ENCODE peak calls at places on chromosomes 2 and 18, in six cellular contexts. One of them, this sample, is unnamed.

GRCh38 chr2:48733067-48733503 is 22.4 kb downstream of the LHCGR start:
- DNase-seq in CD8-positive, alpha-beta T cell: no peak
- DNase-seq in sigmoid colon: no peak
- DNase-seq in GM12878: no peak
- DNase-seq in CD4-positive, alpha-beta memory T cell: no peak
- DNase-seq in astrocyte: no peak
- DNase-seq in this sample: no peak

GRCh38 chr2:225124311-225124832 is 82.1 kb upstream of the DOCK10 start:
- DNase-seq in CD8-positive, alpha-beta T cell: no peak
- DNase-seq in sigmoid colon: no peak
- DNase-seq in GM12878: no peak
- DNase-seq in CD4-positive, alpha-beta memory T cell: no peak
- DNase-seq in astrocyte: no peak
- DNase-seq in this sample: no peak

GRCh38 chr18:5986257-5986909 is 91.1 kb upstream of the TMEM200C start:
- DNase-seq in CD8-positive, alpha-beta T cell: no peak
- DNase-seq in sigmoid colon: no peak
- DNase-seq in GM12878: no peak
- DNase-seq in CD4-positive, alpha-beta memory T cell: no peak
- DNase-seq in astrocyte: no peak
- DNase-seq in this sample: no peak

GRCh38 chr2:126145752-126146151 is 510.2 kb upstream of the GYPC start:
- DNase-seq in CD8-positive, alpha-beta T cell: no peak
- DNase-seq in sigmoid colon: no peak
- DNase-seq in GM12878: no peak
- DNase-seq in CD4-positive, alpha-beta memory T cell: no peak
- DNase-seq in astrocyte: no peak
- DNase-seq in this sample: no peak

GRCh38 chr18:70288851-70289328 is at the start of gene SOCS6:
- DNase-seq in CD8-positive, alpha-beta T cell: no peak
- DNase-seq in sigmoid colon: peak; percentile 74
- DNase-seq in GM12878: no peak
- DNase-seq in CD4-positive, alpha-beta memory T cell: no peak
- DNase-seq in astrocyte: peak; percentile 53
- DNase-seq in this sample: peak; percentile 16

GRCh38 chr2:232363784-232364615 is 14.6 kb upstream of the ALPP start:
- DNase-seq in CD8-positive, alpha-beta T cell: no peak
- DNase-seq in sigmoid colon: peak; percentile 46
- DNase-seq in GM12878: peak; percentile 24
- DNase-seq in CD4-positive, alpha-beta memory T cell: no peak
- DNase-seq in astrocyte: no peak
- DNase-seq in this sample: no peak

GRCh38 chr18:11696451-11696850 is 7.4 kb downstream of the GNAL start:
- DNase-seq in CD8-positive, alpha-beta T cell: no peak
- DNase-seq in sigmoid colon: no peak
- DNase-seq in GM12878: no peak
- DNase-seq in CD4-positive, alpha-beta memory T cell: no peak
- DNase-seq in astrocyte: no peak
- DNase-seq in this sample: no peak

GRCh38 chr2:21837561-21837960 is 713.8 kb downstream of the TDRD15 start:
- DNase-seq in CD8-positive, alpha-beta T cell: no peak
- DNase-seq in sigmoid colon: no peak
- DNase-seq in GM12878: no peak
- DNase-seq in CD4-positive, alpha-beta memory T cell: no peak
- DNase-seq in astrocyte: no peak
- DNase-seq in this sample: no peak

GRCh38 chr2:173511357-173511756 is 156.7 kb downstream of the CDCA7 start:
- DNase-seq in CD8-positive, alpha-beta T cell: no peak
- DNase-seq in sigmoid colon: no peak
- DNase-seq in GM12878: no peak
- DNase-seq in CD4-positive, alpha-beta memory T cell: no peak
- DNase-seq in astrocyte: no peak
- DNase-seq in this sample: no peak

GRCh38 chr2:152453129-152453642 is 118.2 kb downstream of the FMNL2 start:
- DNase-seq in CD8-positive, alpha-beta T cell: no peak
- DNase-seq in sigmoid colon: no peak
- DNase-seq in GM12878: no peak
- DNase-seq in CD4-positive, alpha-beta memory T cell: no peak
- DNase-seq in astrocyte: no peak
- DNase-seq in this sample: no peak

GRCh38 chr2:38887902-38888554 is 1.6 kb upstream of the ARHGEF33 start:
- DNase-seq in CD8-positive, alpha-beta T cell: no peak
- DNase-seq in sigmoid colon: no peak
- DNase-seq in GM12878: no peak
- DNase-seq in CD4-positive, alpha-beta memory T cell: no peak
- DNase-seq in astrocyte: no peak
- DNase-seq in this sample: no peak

GRCh38 chr18:48529796-48530195 is 9.0 kb upstream of the CTIF start:
- DNase-seq in CD8-positive, alpha-beta T cell: no peak
- DNase-seq in sigmoid colon: no peak
- DNase-seq in GM12878: no peak
- DNase-seq in CD4-positive, alpha-beta memory T cell: no peak
- DNase-seq in astrocyte: peak; percentile 80
- DNase-seq in this sample: no peak

GRCh38 chr2:12479042-12479601 is 237.6 kb upstream of the TRIB2 start:
- DNase-seq in CD8-positive, alpha-beta T cell: no peak
- DNase-seq in sigmoid colon: no peak
- DNase-seq in GM12878: no peak
- DNase-seq in CD4-positive, alpha-beta memory T cell: no peak
- DNase-seq in astrocyte: peak; percentile 42
- DNase-seq in this sample: no peak

GRCh38 chr2:39107156-39107555 is 13.7 kb downstream of the SOS1 start:
- DNase-seq in CD8-positive, alpha-beta T cell: no peak
- DNase-seq in sigmoid colon: no peak
- DNase-seq in GM12878: no peak
- DNase-seq in CD4-positive, alpha-beta memory T cell: no peak
- DNase-seq in astrocyte: no peak
- DNase-seq in this sample: no peak

GRCh38 chr2:136765256-136765735 is at the start of gene THSD7B:
- DNase-seq in CD8-positive, alpha-beta T cell: no peak
- DNase-seq in sigmoid colon: no peak
- DNase-seq in GM12878: no peak
- DNase-seq in CD4-positive, alpha-beta memory T cell: no peak
- DNase-seq in astrocyte: no peak
- DNase-seq in this sample: no peak

GRCh38 chr2:227471924-227472264 is at the start of gene AGFG1:
- DNase-seq in CD8-positive, alpha-beta T cell: peak; percentile 82
- DNase-seq in sigmoid colon: peak; percentile 89
- DNase-seq in GM12878: no peak
- DNase-seq in CD4-positive, alpha-beta memory T cell: peak; percentile 79
- DNase-seq in astrocyte: no peak
- DNase-seq in this sample: peak; percentile 77

GRCh38 chr2:128776461-128776971 is 457.8 kb upstream of the HS6ST1 start:
- DNase-seq in CD8-positive, alpha-beta T cell: no peak
- DNase-seq in sigmoid colon: peak; percentile 40
- DNase-seq in GM12878: no peak
- DNase-seq in CD4-positive, alpha-beta memory T cell: no peak
- DNase-seq in astrocyte: no peak
- DNase-seq in this sample: no peak

GRCh38 chr2:128774320-128775063 is 455.8 kb upstream of the HS6ST1 start:
- DNase-seq in CD8-positive, alpha-beta T cell: no peak
- DNase-seq in sigmoid colon: peak; percentile 35
- DNase-seq in GM12878: no peak
- DNase-seq in CD4-positive, alpha-beta memory T cell: no peak
- DNase-seq in astrocyte: no peak
- DNase-seq in this sample: no peak

GRCh38 chr2:128773641-128774319 is 455.1 kb upstream of the HS6ST1 start:
- DNase-seq in CD8-positive, alpha-beta T cell: no peak
- DNase-seq in sigmoid colon: peak; percentile 42
- DNase-seq in GM12878: no peak
- DNase-seq in CD4-positive, alpha-beta memory T cell: no peak
- DNase-seq in astrocyte: no peak
- DNase-seq in this sample: no peak

GRCh38 chr2:128775401-128776285 is 457.0 kb upstream of the HS6ST1 start:
- DNase-seq in CD8-positive, alpha-beta T cell: no peak
- DNase-seq in sigmoid colon: peak; percentile 40
- DNase-seq in GM12878: no peak
- DNase-seq in CD4-positive, alpha-beta memory T cell: no peak
- DNase-seq in astrocyte: no peak
- DNase-seq in this sample: no peak

DNA sequence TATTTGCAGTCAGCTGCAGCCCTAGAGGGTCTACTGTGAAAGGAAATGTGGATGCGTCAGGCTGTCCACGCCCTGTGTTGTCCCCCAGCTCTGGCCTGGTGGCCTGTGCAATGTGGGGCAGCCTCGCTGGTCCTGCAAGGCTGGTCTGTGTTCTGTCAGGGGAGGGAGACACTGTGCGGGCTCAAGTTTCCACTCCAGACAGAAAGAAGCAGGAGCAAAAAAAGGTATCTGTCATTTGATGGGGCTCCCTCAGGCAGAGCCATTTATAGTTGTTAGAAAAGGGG is 456.3 kb upstream of the HS6ST1 start:
- DNase-seq in CD8-positive, alpha-beta T cell: no peak
- DNase-seq in sigmoid colon: peak; percentile 22
- DNase-seq in GM12878: no peak
- DNase-seq in CD4-positive, alpha-beta memory T cell: no peak
- DNase-seq in astrocyte: no peak
- DNase-seq in this sample: no peak
- H3K4me1 ChIP-seq in CD8-positive, alpha-beta T cell: no peaks in the 10 kb centered on the region
- H3K4me1 ChIP-seq in sigmoid colon: no peaks in the 10 kb centered on the region
- H3K4me1 ChIP-seq in GM12878: no peaks in the 10 kb centered on the region
- H3K4me1 ChIP-seq in CD4-positive, alpha-beta memory T cell: no peaks in the 10 kb centered on the region
- H3K4me1 ChIP-seq in astrocyte: no peaks in the 10 kb centered on the region
- H3K4me1 ChIP-seq in this sample: no peaks in the 10 kb centered on the region

GRCh38 chr2:30915485-30915884 is 108.2 kb upstream of the CAPN13 start:
- DNase-seq in CD8-positive, alpha-beta T cell: no peak
- DNase-seq in sigmoid colon: no peak
- DNase-seq in GM12878: no peak
- DNase-seq in CD4-positive, alpha-beta memory T cell: no peak
- DNase-seq in astrocyte: no peak
- DNase-seq in this sample: no peak
- H3K4me3 ChIP-seq in CD8-positive, alpha-beta T cell: no peak overlapping the region
- H3K4me3 ChIP-seq in sigmoid colon: no peak overlapping the region
- H3K4me3 ChIP-seq in GM12878: no peak overlapping the region
- H3K4me3 ChIP-seq in CD4-positive, alpha-beta memory T cell: no peak overlapping the region
- H3K4me3 ChIP-seq in astrocyte: no peak overlapping the region
- H3K4me3 ChIP-seq in this sample: no peak overlapping the region

GRCh38 chr2:142946941-142947340 is 69.5 kb downstream of the KYNU start:
- DNase-seq in CD8-positive, alpha-beta T cell: no peak
- DNase-seq in sigmoid colon: no peak
- DNase-seq in GM12878: no peak
- DNase-seq in CD4-positive, alpha-beta memory T cell: no peak
- DNase-seq in astrocyte: peak; percentile 20
- DNase-seq in this sample: no peak
- H3K27ac ChIP-seq in CD8-positive, alpha-beta T cell: no peak overlapping the region
- H3K27ac ChIP-seq in sigmoid colon: no peak overlapping the region
- H3K27ac ChIP-seq in GM12878: no peak overlapping the region
- H3K27ac ChIP-seq in CD4-positive, alpha-beta memory T cell: no peak overlapping the region
- H3K27ac ChIP-seq in astrocyte: peak overlapping the region; percentile 15
- H3K27ac ChIP-seq in this sample: no peak overlapping the region

GRCh38 chr2:196745711-196746110 is 53.8 kb downstream of the GTF3C3 start:
- DNase-seq in CD8-positive, alpha-beta T cell: no peak
- DNase-seq in sigmoid colon: no peak
- DNase-seq in GM12878: no peak
- DNase-seq in CD4-positive, alpha-beta memory T cell: no peak
- DNase-seq in astrocyte: no peak
- DNase-seq in this sample: no peak
- H3K4me1 ChIP-seq in CD8-positive, alpha-beta T cell: no peaks in the 10 kb centered on the region
- H3K4me1 ChIP-seq in sigmoid colon: no peaks in the 10 kb centered on the region
- H3K4me1 ChIP-seq in GM12878: no peaks in the 10 kb centered on the region
- H3K4me1 ChIP-seq in CD4-positive, alpha-beta memory T cell: no peaks in the 10 kb centered on the region
- H3K4me1 ChIP-seq in astrocyte: no peaks in the 10 kb centered on the region
- H3K4me1 ChIP-seq in this sample: no peaks in the 10 kb centered on the region

DNA sequence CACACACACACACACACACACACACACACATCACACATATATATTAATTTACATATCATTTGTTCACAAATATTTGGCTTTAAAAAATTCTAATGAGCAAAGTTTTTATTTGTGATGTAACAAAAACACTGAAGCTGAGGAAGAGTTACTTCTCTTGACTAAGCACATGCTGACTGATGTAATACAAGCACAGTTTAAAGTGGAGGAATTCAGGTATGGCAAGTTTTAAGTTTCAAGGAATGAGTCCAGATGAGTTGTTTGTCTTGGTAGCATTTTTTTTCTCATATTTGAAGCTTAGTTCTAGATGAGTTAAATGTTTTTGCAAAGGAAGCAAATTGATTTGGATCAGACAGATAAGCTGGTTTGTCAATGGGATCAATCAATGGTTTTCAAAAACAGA is 20.2 kb upstream of the CALCRL start:
- DNase-seq in CD8-positive, alpha-beta T cell: no peak
- DNase-seq in sigmoid colon: no peak
- DNase-seq in GM12878: no peak
- DNase-seq in CD4-positive, alpha-beta memory T cell: no peak
- DNase-seq in astrocyte: no peak
- DNase-seq in this sample: no peak
- H3K4me3 ChIP-seq in CD8-positive, alpha-beta T cell: no peak overlapping the region
- H3K4me3 ChIP-seq in sigmoid colon: no peak overlapping the region
- H3K4me3 ChIP-seq in GM12878: no peak overlapping the region
- H3K4me3 ChIP-seq in CD4-positive, alpha-beta memory T cell: no peak overlapping the region
- H3K4me3 ChIP-seq in astrocyte: no peak overlapping the region
- H3K4me3 ChIP-seq in this sample: no peak overlapping the region

DNA sequence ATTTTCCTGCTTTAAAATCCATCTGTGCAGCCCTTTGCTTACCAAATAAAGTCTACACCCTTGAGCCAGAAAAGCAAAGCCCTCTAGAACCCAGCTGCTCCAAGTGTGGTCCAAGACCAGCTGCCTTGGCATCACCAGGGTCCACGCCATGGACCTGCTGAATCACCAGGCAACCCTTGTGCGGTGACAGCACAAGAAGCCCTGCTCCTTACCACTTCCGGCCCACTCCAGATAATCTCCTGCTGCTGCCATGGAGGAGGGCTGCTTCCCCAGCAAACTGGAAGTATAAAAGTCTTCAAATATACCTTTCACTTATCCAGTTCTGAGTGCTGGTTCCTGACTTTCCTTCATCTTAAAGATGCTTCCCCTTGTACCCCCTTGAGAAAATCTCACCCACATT is 106.0 kb upstream of the PKDCC start:
- DNase-seq in CD8-positive, alpha-beta T cell: no peak
- DNase-seq in sigmoid colon: no peak
- DNase-seq in GM12878: no peak
- DNase-seq in CD4-positive, alpha-beta memory T cell: no peak
- DNase-seq in astrocyte: no peak
- DNase-seq in this sample: no peak
- H3K27ac ChIP-seq in CD8-positive, alpha-beta T cell: no peak overlapping the region
- H3K27ac ChIP-seq in sigmoid colon: no peak overlapping the region
- H3K27ac ChIP-seq in GM12878: no peak overlapping the region
- H3K27ac ChIP-seq in CD4-positive, alpha-beta memory T cell: no peak overlapping the region
- H3K27ac ChIP-seq in astrocyte: no peak overlapping the region
- H3K27ac ChIP-seq in this sample: no peak overlapping the region

GRCh38 chr2:100283724-100284501 is 38.4 kb downstream of the LONRF2 start:
- DNase-seq in CD8-positive, alpha-beta T cell: no peak
- DNase-seq in sigmoid colon: no peak
- DNase-seq in GM12878: no peak
- DNase-seq in CD4-positive, alpha-beta memory T cell: no peak
- DNase-seq in astrocyte: peak; percentile 64
- DNase-seq in this sample: no peak
- H3K4me1 ChIP-seq in CD8-positive, alpha-beta T cell: no peaks in the 10 kb centered on the region
- H3K4me1 ChIP-seq in sigmoid colon: no peaks in the 10 kb centered on the region
- H3K4me1 ChIP-seq in GM12878: no peaks in the 10 kb centered on the region
- H3K4me1 ChIP-seq in CD4-positive, alpha-beta memory T cell: peaks cover 5% of the 10 kb centered on the region
- H3K4me1 ChIP-seq in astrocyte: peaks cover 28% of the 10 kb centered on the region
- H3K4me1 ChIP-seq in this sample: no peaks in the 10 kb centered on the region

This sample was measured in CD8-positive, alpha-beta memory T cell.